ENCODE peak calls at places on chromosomes 6 and 20, in eight cellular contexts. R is stimulated activated CD4-positive, alpha-beta T cell treated with anti-CD3 and anti-CD28 coated beads, Interleukin-2, amount 100 ng/mL, for 24 hours; B is GM04503; G is activated CD4-positive, alpha-beta T cell treated with anti-CD3 and anti-CD28 coated beads for 1 hour; X is cardiac muscle cell; S is lung; E is activated T-cell treated with anti-CD3 and anti-CD28 coated beads for 24 hours; M is stimulated activated CD8-positive, alpha-beta memory T cell treated with anti-CD3 and anti-CD28 coated beads, Interleukin-4, amount 100 ng/mL, for 24 hours. Z is an unnamed sample.

GRCh38 chr20:49751397-49751735 is 37.7 kb upstream of the B4GALT5 start:
- DNase-seq in R (no peak), B (no peak), G (no peak), X (peak; percentile 30), S (no peak), E (no peak), M (no peak), Z (no peak)

GRCh38 chr20:57531986-57532566 is 7.1 kb upstream of the CTCFL start:
- DNase-seq in R (no peak), B (no peak), G (no peak), X (no peak), S (no peak), E (no peak), M (no peak), Z (no peak)

GRCh38 chr20:34708621-34709043 is 4.5 kb downstream of the TP53INP2 start:
- DNase-seq in R (peak; percentile 58), B (no peak), G (peak; percentile 31), X (peak; percentile 48), S (peak; percentile 38), E (no peak), M (peak; percentile 31), Z (peak; percentile 65)

GRCh38 chr20:20614391-20614790 is 98.1 kb downstream of the RALGAPA2 start:
- DNase-seq in R (no peak), B (no peak), G (no peak), X (no peak), S (no peak), E (no peak), M (no peak), Z (no peak)

GRCh38 chr20:23655551-23656211 is 17.9 kb upstream of the CST3 start:
- DNase-seq in R (peak; percentile 11), B (no peak), G (no peak), X (peak; percentile 33), S (peak; percentile 64), E (no peak), M (no peak), Z (no peak)

GRCh38 chr6:25717856-25718740 is 36.4 kb upstream of the SLC17A4 start:
- DNase-seq in R (no peak), B (no peak), G (no peak), X (peak; percentile 60), S (no peak), E (no peak), M (no peak), Z (no peak)

GRCh38 chr6:72032056-72032455 is 145.7 kb downstream of the RIMS1 start:
- DNase-seq in R (no peak), B (peak; percentile 42), G (no peak), X (no peak), S (no peak), E (no peak), M (no peak), Z (no peak)

GRCh38 chr6:26455357-26455970 is 2.3 kb upstream of the BTN2A1 start:
- DNase-seq in R (no peak), B (no peak), G (no peak), X (no peak), S (no peak), E (no peak), M (no peak), Z (no peak)

GRCh38 chr6:138346302-138347195 is 31.2 kb upstream of the SMIM28 start:
- DNase-seq in R (no peak), B (peak; percentile 60), G (no peak), X (peak; percentile 51), S (no peak), E (no peak), M (no peak), Z (no peak)

GRCh38 chr20:47355489-47356219 is 845 bp downstream of the ZMYND8 start:
- DNase-seq in R (peak; percentile 24), B (no peak), G (no peak), X (peak; percentile 69), S (no peak), E (no peak), M (no peak), Z (peak; percentile 34)

GRCh38 chr6:1477432-1478090 is 88.2 kb downstream of the FOXF2 start:
- DNase-seq in R (no peak), B (peak; percentile 55), G (no peak), X (peak; percentile 85), S (no peak), E (no peak), M (no peak), Z (no peak)

Z was measured in activated CD4-positive, CD25-positive, alpha-beta regulatory T cell treated with anti-CD3 and anti-CD28 coated beads, Interleukin-2, amount 50 U/mL, for 72 hours.